ENCODE peak calls at places on chromosomes 11 and 22, in four cellular contexts. One of them, this sample, is unnamed.

GRCh38 chr11:122036022-122036421 is 80.0 kb downstream of the BLID start:
- DNase-seq in psoas muscle: no peak
- DNase-seq in heart right ventricle: no peak
- DNase-seq in mucosa of descending colon: no peak
- DNase-seq in this sample: no peak

GRCh38 chr11:119409731-119410130 is 13.2 kb downstream of the THY1 start:
- DNase-seq in psoas muscle: no peak
- DNase-seq in heart right ventricle: no peak
- DNase-seq in mucosa of descending colon: no peak
- DNase-seq in this sample: no peak

GRCh38 chr11:35873721-35874120 is 70.1 kb upstream of the LDLRAD3 start:
- DNase-seq in psoas muscle: no peak
- DNase-seq in heart right ventricle: no peak
- DNase-seq in mucosa of descending colon: no peak
- DNase-seq in this sample: no peak

GRCh38 chr11:119638851-119639250 is 90.1 kb downstream of the NECTIN1 start:
- DNase-seq in psoas muscle: no peak
- DNase-seq in heart right ventricle: no peak
- DNase-seq in mucosa of descending colon: no peak
- DNase-seq in this sample: no peak

GRCh38 chr11:72776844-72777754 is 16.7 kb downstream of the STARD10 start:
- DNase-seq in psoas muscle: no peak
- DNase-seq in heart right ventricle: peak
- DNase-seq in mucosa of descending colon: no peak
- DNase-seq in this sample: no peak

GRCh38 chr11:61158691-61159381 is 2.4 kb downstream of the VPS37C start:
- DNase-seq in psoas muscle: no peak
- DNase-seq in heart right ventricle: no peak
- DNase-seq in mucosa of descending colon: no peak
- DNase-seq in this sample: peak

GRCh38 chr11:104672897-104673296 is 225.4 kb downstream of the CASP12 start:
- DNase-seq in psoas muscle: no peak
- DNase-seq in heart right ventricle: no peak
- DNase-seq in mucosa of descending colon: no peak
- DNase-seq in this sample: no peak

GRCh38 chr22:36587289-36588154 is 58.6 kb upstream of the EIF3D start:
- DNase-seq in psoas muscle: no peak
- DNase-seq in heart right ventricle: no peak
- DNase-seq in mucosa of descending colon: no peak
- DNase-seq in this sample: no peak

GRCh38 chr11:119645018-119645417 is 84.0 kb downstream of the NECTIN1 start:
- DNase-seq in psoas muscle: no peak
- DNase-seq in heart right ventricle: no peak
- DNase-seq in mucosa of descending colon: no peak
- DNase-seq in this sample: no peak

GRCh38 chr22:42279425-42280020 is 9.1 kb upstream of the TCF20 start:
- DNase-seq in psoas muscle: peak
- DNase-seq in heart right ventricle: no peak
- DNase-seq in mucosa of descending colon: no peak
- DNase-seq in this sample: no peak

GRCh38 chr11:2940166-2940929 is 11.1 kb upstream of the PHLDA2 start:
- DNase-seq in psoas muscle: peak
- DNase-seq in heart right ventricle: no peak
- DNase-seq in mucosa of descending colon: peak
- DNase-seq in this sample: no peak

GRCh38 chr11:75490221-75491181 is 35.2 kb downstream of the GDPD5 start:
- DNase-seq in psoas muscle: no peak
- DNase-seq in heart right ventricle: no peak
- DNase-seq in mucosa of descending colon: no peak
- DNase-seq in this sample: no peak

GRCh38 chr11:113161671-113162589 is 152.5 kb upstream of the TTC12 start:
- DNase-seq in psoas muscle: no peak
- DNase-seq in heart right ventricle: no peak
- DNase-seq in mucosa of descending colon: no peak
- DNase-seq in this sample: no peak

GRCh38 chr11:58059011-58059358 is 28.2 kb downstream of the OR6Q1 start:
- DNase-seq in psoas muscle: no peak
- DNase-seq in heart right ventricle: no peak
- DNase-seq in mucosa of descending colon: no peak
- DNase-seq in this sample: no peak

GRCh38 chr11:7965386-7965785 is at the start of gene NLRP10:
- DNase-seq in psoas muscle: no peak
- DNase-seq in heart right ventricle: no peak
- DNase-seq in mucosa of descending colon: no peak
- DNase-seq in this sample: no peak

GRCh38 chr11:18392434-18393321 is 1.7 kb upstream of the LDHA start:
- DNase-seq in psoas muscle: no peak
- DNase-seq in heart right ventricle: no peak
- DNase-seq in mucosa of descending colon: no peak
- DNase-seq in this sample: peak

GRCh38 chr11:130813638-130814037 is 102.6 kb downstream of the SNX19 start:
- DNase-seq in psoas muscle: no peak
- DNase-seq in heart right ventricle: no peak
- DNase-seq in mucosa of descending colon: no peak
- DNase-seq in this sample: no peak

GRCh38 chr22:40334899-40335298 is 11.4 kb upstream of the ADSL start:
- DNase-seq in psoas muscle: no peak
- DNase-seq in heart right ventricle: no peak
- DNase-seq in mucosa of descending colon: no peak
- DNase-seq in this sample: peak

GRCh38 chr11:7538023-7538422 is 24.2 kb downstream of the PPFIBP2 start:
- DNase-seq in psoas muscle: peak
- DNase-seq in heart right ventricle: peak
- DNase-seq in mucosa of descending colon: no peak
- DNase-seq in this sample: no peak

GRCh38 chr11:34308821-34309585 is 48.8 kb downstream of the ABTB2 start:
- DNase-seq in psoas muscle: no peak
- DNase-seq in heart right ventricle: no peak
- DNase-seq in mucosa of descending colon: no peak
- DNase-seq in this sample: no peak

GRCh38 chr11:1198766-1199688 is 23.8 kb upstream of the MUC5B start:
- DNase-seq in psoas muscle: peak
- DNase-seq in heart right ventricle: no peak
- DNase-seq in mucosa of descending colon: peak
- DNase-seq in this sample: no peak

GRCh38 chr22:26286091-26286780 is 117.0 kb downstream of the SEZ6L start:
- DNase-seq in psoas muscle: no peak
- DNase-seq in heart right ventricle: no peak
- DNase-seq in mucosa of descending colon: no peak
- DNase-seq in this sample: no peak

GRCh38 chr11:1192741-1193325 is 30.0 kb upstream of the MUC5B start:
- DNase-seq in psoas muscle: no peak
- DNase-seq in heart right ventricle: no peak
- DNase-seq in mucosa of descending colon: no peak
- DNase-seq in this sample: no peak

GRCh38 chr22:42388130-42388797 is 43.9 kb downstream of the NFAM1 start:
- DNase-seq in psoas muscle: no peak
- DNase-seq in heart right ventricle: no peak
- DNase-seq in mucosa of descending colon: no peak
- DNase-seq in this sample: peak

GRCh38 chr11:11624926-11625325 is 3.1 kb upstream of the GALNT18 start:
- DNase-seq in psoas muscle: no peak
- DNase-seq in heart right ventricle: no peak
- DNase-seq in mucosa of descending colon: no peak
- DNase-seq in this sample: no peak

GRCh38 chr11:71342951-71343827 is 90.8 kb upstream of the SHANK2 start:
- DNase-seq in psoas muscle: peak
- DNase-seq in heart right ventricle: no peak
- DNase-seq in mucosa of descending colon: no peak
- DNase-seq in this sample: peak

GRCh38 chr11:63869686-63870085 is 30.8 kb downstream of the MARK2 start:
- DNase-seq in psoas muscle: no peak
- DNase-seq in heart right ventricle: no peak
- DNase-seq in mucosa of descending colon: peak
- DNase-seq in this sample: peak

GRCh38 chr11:63565728-63566127 is 2.5 kb upstream of the PLAAT2 start:
- DNase-seq in psoas muscle: no peak
- DNase-seq in heart right ventricle: no peak
- DNase-seq in mucosa of descending colon: no peak
- DNase-seq in this sample: no peak

GRCh38 chr11:116916052-116916451 is 78.6 kb upstream of the APOA1 start:
- DNase-seq in psoas muscle: no peak
- DNase-seq in heart right ventricle: no peak
- DNase-seq in mucosa of descending colon: no peak
- DNase-seq in this sample: no peak

GRCh38 chr11:8813658-8814057 is 97.3 kb upstream of the AKIP1 start:
- DNase-seq in psoas muscle: peak
- DNase-seq in heart right ventricle: peak
- DNase-seq in mucosa of descending colon: peak
- DNase-seq in this sample: peak

GRCh38 chr22:29330753-29331152 is 15.3 kb upstream of the RASL10A start:
- DNase-seq in psoas muscle: peak
- DNase-seq in heart right ventricle: peak
- DNase-seq in mucosa of descending colon: peak
- DNase-seq in this sample: no peak

GRCh38 chr22:21802056-21802455 is 65.4 kb downstream of the MAPK1 start:
- DNase-seq in psoas muscle: no peak
- DNase-seq in heart right ventricle: no peak
- DNase-seq in mucosa of descending colon: no peak
- DNase-seq in this sample: no peak

GRCh38 chr11:57049749-57050148 is 61.0 kb downstream of the OR5AK2 start:
- DNase-seq in psoas muscle: no peak
- DNase-seq in heart right ventricle: no peak
- DNase-seq in mucosa of descending colon: no peak
- DNase-seq in this sample: no peak

GRCh38 chr22:44538071-44538470 is 40.0 kb upstream of the RTL6 start:
- DNase-seq in psoas muscle: no peak
- DNase-seq in heart right ventricle: no peak
- DNase-seq in mucosa of descending colon: no peak
- DNase-seq in this sample: no peak

GRCh38 chr22:19819209-19819910 is 35.3 kb downstream of the GNB1L start:
- DNase-seq in psoas muscle: no peak
- DNase-seq in heart right ventricle: no peak
- DNase-seq in mucosa of descending colon: no peak
- DNase-seq in this sample: no peak

GRCh38 chr11:2779981-2780849 is 80.4 kb upstream of the KCNQ1OT1 start:
- DNase-seq in psoas muscle: peak
- DNase-seq in heart right ventricle: peak
- DNase-seq in mucosa of descending colon: peak
- DNase-seq in this sample: no peak

DNA sequence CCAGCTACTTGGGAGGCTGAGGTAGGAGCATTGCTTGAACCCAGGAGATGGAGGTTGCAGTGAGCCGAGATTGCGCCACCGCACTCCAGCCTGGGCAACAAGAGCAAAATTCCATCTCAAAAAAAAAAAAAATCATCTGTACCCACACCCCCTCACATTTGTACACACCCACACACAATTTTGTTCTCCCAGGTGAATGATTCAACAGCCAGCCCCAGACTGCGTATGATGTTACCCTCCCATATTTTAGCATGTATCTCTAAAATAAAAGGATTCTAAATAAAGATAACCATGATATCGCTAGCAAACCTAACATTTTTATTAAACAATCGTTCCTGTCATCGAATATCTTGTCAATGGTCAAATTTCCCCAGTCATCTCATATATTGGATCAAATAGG is 65.8 kb downstream of the BRD1 start:
- DNase-seq in psoas muscle: no peak
- DNase-seq in heart right ventricle: no peak
- DNase-seq in mucosa of descending colon: no peak
- DNase-seq in this sample: no peak
- TF ChIP-seq CTCF in psoas muscle: no peak
- TF ChIP-seq CTCF in heart right ventricle: no peak
- TF ChIP-seq CTCF in mucosa of descending colon: no peak
- TF ChIP-seq CTCF in this sample: no peak

DNA sequence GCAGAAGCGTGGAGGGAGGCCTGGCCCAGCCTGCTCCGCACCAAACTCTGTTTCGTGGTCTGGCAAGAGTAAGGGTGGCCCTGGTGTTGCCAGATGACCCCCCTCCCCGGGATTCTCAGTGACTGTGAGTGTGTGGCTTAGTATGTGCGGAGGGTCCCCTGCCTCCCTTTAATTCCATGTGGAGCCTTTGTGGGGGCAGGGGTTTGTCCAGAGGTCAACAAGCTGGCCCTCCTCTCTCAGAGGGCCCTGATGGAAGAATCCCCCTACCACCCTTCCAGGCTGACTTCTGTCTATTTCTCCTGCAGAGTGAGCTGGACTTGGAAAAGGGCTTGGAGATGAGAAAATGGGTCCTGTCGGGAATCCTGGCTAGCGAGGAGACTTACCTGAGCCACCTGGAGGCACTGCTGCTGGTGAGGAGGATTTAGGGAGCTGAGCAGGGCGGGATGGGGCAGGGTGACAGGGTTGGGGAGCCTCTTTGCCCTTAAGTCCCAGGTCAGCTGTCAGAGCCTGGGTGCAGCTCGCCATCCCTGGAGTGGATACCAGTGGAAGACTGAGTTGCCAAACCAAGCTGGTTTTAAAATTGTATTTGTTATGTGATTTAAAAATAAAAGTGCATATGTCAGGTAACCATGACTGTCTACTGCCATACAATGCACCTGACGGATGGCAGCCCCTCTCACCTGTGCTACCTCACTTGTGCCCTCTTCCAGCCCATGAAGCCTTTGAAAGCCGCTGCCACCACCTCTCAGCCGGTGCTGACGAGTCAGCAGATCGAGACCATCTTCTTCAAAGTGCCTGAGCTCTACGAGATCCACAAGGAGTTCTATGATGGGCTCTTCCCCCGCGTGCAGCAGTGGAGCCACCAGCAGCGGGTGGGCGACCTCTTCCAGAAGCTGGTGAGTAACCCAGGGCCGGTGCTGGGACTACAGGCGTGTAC is 80.6 kb downstream of the BCR start:
- DNase-seq in psoas muscle: no peak
- DNase-seq in heart right ventricle: no peak
- DNase-seq in mucosa of descending colon: no peak
- DNase-seq in this sample: no peak
- H3K4me3 ChIP-seq in psoas muscle: no peak
- H3K4me3 ChIP-seq in heart right ventricle: no peak
- H3K4me3 ChIP-seq in mucosa of descending colon: no peak
- H3K4me3 ChIP-seq in this sample: no peak

DNA sequence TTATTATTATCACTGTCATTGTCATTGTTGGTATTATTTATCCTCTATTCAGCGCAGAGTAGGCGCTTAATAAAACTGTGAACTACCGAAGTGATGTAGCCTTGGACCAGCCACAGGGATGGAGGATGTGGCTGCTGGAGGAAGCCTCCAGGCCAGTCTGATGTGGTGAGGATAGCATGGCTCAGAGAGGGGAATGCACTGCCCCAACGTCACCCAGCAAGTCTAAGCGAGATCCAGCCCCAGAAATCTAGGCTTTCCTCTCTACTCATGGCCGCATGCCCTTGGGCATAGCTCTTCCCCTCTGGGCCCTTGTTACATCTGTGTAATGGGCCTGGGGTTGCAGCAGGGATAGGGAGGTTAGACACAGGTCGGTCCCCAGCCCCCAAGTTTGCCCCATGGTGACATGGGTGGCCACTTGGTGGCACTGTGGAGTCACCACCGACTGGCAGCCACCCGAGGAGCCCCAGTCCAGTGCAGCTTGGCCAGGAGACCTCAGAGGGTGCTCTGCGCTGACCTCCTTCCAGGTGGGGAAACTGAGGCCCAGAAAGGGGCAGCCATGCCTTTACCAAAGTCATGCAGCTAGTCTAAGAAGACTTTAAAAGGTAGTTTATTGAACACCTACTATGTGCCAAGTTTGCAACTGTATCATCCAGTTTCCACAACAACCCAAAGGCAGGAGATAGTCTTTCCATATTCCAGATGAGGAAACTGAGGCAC is 395.7 kb downstream of the MN1 start:
- DNase-seq in psoas muscle: peak
- DNase-seq in heart right ventricle: peak
- DNase-seq in mucosa of descending colon: no peak
- DNase-seq in this sample: peak
- TF ChIP-seq CTCF in psoas muscle: peak
- TF ChIP-seq CTCF in heart right ventricle: peak
- TF ChIP-seq CTCF in mucosa of descending colon: peak
- TF ChIP-seq CTCF in this sample: peak

GRCh38 chr11:111939836-111940604 is 2.9 kb downstream of the DIXDC1 start:
- DNase-seq in psoas muscle: no peak
- DNase-seq in heart right ventricle: no peak
- DNase-seq in mucosa of descending colon: no peak
- DNase-seq in this sample: no peak
- H3K4me3 ChIP-seq in psoas muscle: no peak
- H3K4me3 ChIP-seq in heart right ventricle: no peak
- H3K4me3 ChIP-seq in mucosa of descending colon: no peak
- H3K4me3 ChIP-seq in this sample: no peak